ENCODE peak calls at places on chromosome 14, in eight cellular contexts. R is ovary, I is MM.1S, M is fibroblast of villous mesenchyme, B is fibroblast of pulmonary artery, W is tibial artery, N is WERI-Rb-1, U is breast epithelium. K is an unnamed sample.

GRCh38 chr14:25887251-25887908 is 710.5 kb downstream of the NOVA1 start:
- DNase-seq in U (no peak), M (peak), B (peak), W (no peak), R (no peak), I (no peak), N (no peak), K (peak)

GRCh38 chr14:99513946-99514551 is 32.8 kb downstream of the CCNK start:
- DNase-seq in B (no peak), M (no peak), U (no peak), N (no peak), W (no peak), I (no peak), R (no peak), K (no peak)

GRCh38 chr14:99191663-99192621 is 80.1 kb downstream of the BCL11B start:
- DNase-seq in R (peak), M (peak), I (peak), U (peak), W (peak), B (peak), N (no peak), K (peak)

GRCh38 chr14:58887931-58888330 is 250.2 kb downstream of the DACT1 start:
- DNase-seq in W (no peak), I (no peak), M (no peak), B (no peak), R (no peak), N (no peak), U (no peak), K (peak)

GRCh38 chr14:87732562-87732961 is 260.4 kb downstream of the GALC start:
- DNase-seq in I (no peak), W (no peak), N (no peak), B (no peak), U (no peak), R (no peak), M (no peak), K (no peak)

GRCh38 chr14:104494483-104494882 is 85.1 kb upstream of the C14orf180 start:
- DNase-seq in I (no peak), R (no peak), M (no peak), U (no peak), W (no peak), N (no peak), B (no peak), K (no peak)

GRCh38 chr14:92453691-92454090 is 59.9 kb upstream of the RIN3 start:
- DNase-seq in N (no peak), W (no peak), R (no peak), M (no peak), I (no peak), B (no peak), U (no peak), K (no peak)

GRCh38 chr14:95619785-95620417 is 66.3 kb upstream of the TCL1B start:
- DNase-seq in B (no peak), W (no peak), M (no peak), R (no peak), U (no peak), I (no peak), N (no peak), K (no peak)

GRCh38 chr14:81436296-81437138 is 36.4 kb upstream of the STON2 start:
- DNase-seq in R (peak), U (peak), B (peak), M (peak), W (peak), N (peak), I (peak), K (peak)

GRCh38 chr14:55448146-55448614 is 7.8 kb upstream of the TBPL2 start:
- DNase-seq in I (no peak), R (no peak), B (peak), W (no peak), N (peak), M (peak), U (no peak), K (peak)

GRCh38 chr14:65783576-65783975 is 371.0 kb downstream of the FUT8 start:
- DNase-seq in U (no peak), W (no peak), M (no peak), B (no peak), N (no peak), I (no peak), R (no peak), K (no peak)

GRCh38 chr14:86766469-86766868 is 1226.5 kb downstream of the GALC start:
- DNase-seq in M (peak), R (no peak), W (no peak), I (no peak), U (no peak), N (no peak), B (no peak), K (no peak)

GRCh38 chr14:45434221-45434620 is 181.2 kb upstream of the MIS18BP1 start:
- DNase-seq in M (no peak), I (no peak), R (no peak), W (no peak), B (no peak), N (no peak), U (no peak), K (no peak)

GRCh38 chr14:58746261-58746660 is 108.5 kb downstream of the DACT1 start:
- DNase-seq in N (no peak), B (peak), R (no peak), M (peak), W (no peak), U (no peak), I (no peak), K (peak)

GRCh38 chr14:90677484-90678045 is 138.7 kb downstream of the TTC7B start:
- DNase-seq in B (peak), W (no peak), N (no peak), M (peak), R (no peak), U (no peak), I (no peak), K (peak)

GRCh38 chr14:61505815-61506809 is 184.7 kb downstream of the PRKCH start:
- DNase-seq in R (no peak), W (no peak), B (peak), U (no peak), N (no peak), I (no peak), M (peak), K (peak)

GRCh38 chr14:75334191-75335051 is 55.8 kb downstream of the FOS start:
- DNase-seq in W (peak), N (no peak), I (peak), R (no peak), U (no peak), M (peak), B (no peak), K (peak)
- H3K4me3 ChIP-seq in W (no peak), N (no peak), I (peak), R (no peak), U (no peak), M (peak), B (no peak), K (no peak)

GRCh38 chr14:30330452-30330851 is 228.5 kb upstream of the G2E3 start:
- DNase-seq in I (no peak), W (no peak), M (peak), U (no peak), N (no peak), R (no peak), B (peak), K (peak)
- TF ChIP-seq CTCF in I (peak), W (no peak), M (peak), U (no peak), N (no peak), R (no peak), B (peak), K (peak)

DNA sequence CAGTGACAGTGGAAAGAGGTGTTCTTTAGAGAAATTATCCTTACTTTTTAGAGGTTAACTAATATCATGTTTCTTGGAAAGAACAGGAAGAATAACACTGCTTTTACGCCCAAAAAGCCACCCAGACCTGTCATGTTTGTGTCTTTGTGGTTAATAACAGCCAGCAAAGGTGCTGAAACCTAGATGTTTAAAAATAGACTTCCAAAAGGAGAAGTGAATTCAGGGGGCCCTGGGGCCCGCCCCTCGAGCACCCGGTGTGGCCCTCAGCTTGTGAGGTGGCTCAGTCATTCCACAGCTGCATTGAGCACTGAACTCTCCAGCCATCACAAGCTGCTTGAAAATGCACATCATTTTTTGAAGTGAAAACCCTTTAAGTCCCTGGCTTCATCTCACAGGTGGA is 20.8 kb upstream of the AMN start:
- DNase-seq in R (no peak), B (no peak), U (no peak), I (peak), M (no peak), N (no peak), W (no peak), K (no peak)
- H3K4me3 ChIP-seq in R (no peak), B (no peak), U (no peak), I (peak), M (no peak), N (no peak), W (no peak), K (no peak)

GRCh38 chr14:30906752-30907658 is 32.6 kb downstream of the COCH start:
- DNase-seq in I (no peak), R (no peak), U (no peak), W (no peak), B (peak), N (no peak), M (peak), K (peak)
- TF ChIP-seq CTCF in I (peak), R (no peak), U (no peak), W (no peak), B (peak), N (peak), M (peak), K (peak)

GRCh38 chr14:50001146-50001998 is 108.5 kb downstream of the ARF6 start:
- DNase-seq in R (no peak), U (peak), B (peak), I (peak), W (peak), M (no peak), N (peak), K (peak)

GRCh38 chr14:50001999-50002925 is 109.4 kb downstream of the ARF6 start:
- DNase-seq in N (no peak), M (no peak), W (peak), U (peak), I (peak), B (no peak), R (no peak), K (no peak)

GRCh38 chr14:49999826-50000214 is 106.9 kb downstream of the ARF6 start:
- DNase-seq in I (no peak), R (no peak), B (no peak), U (no peak), N (no peak), W (no peak), M (no peak), K (no peak)

GRCh38 chr14:49999216-49999761 is 106.4 kb downstream of the ARF6 start:
- DNase-seq in U (peak), B (peak), N (no peak), M (peak), W (peak), I (peak), R (no peak), K (peak)

DNA sequence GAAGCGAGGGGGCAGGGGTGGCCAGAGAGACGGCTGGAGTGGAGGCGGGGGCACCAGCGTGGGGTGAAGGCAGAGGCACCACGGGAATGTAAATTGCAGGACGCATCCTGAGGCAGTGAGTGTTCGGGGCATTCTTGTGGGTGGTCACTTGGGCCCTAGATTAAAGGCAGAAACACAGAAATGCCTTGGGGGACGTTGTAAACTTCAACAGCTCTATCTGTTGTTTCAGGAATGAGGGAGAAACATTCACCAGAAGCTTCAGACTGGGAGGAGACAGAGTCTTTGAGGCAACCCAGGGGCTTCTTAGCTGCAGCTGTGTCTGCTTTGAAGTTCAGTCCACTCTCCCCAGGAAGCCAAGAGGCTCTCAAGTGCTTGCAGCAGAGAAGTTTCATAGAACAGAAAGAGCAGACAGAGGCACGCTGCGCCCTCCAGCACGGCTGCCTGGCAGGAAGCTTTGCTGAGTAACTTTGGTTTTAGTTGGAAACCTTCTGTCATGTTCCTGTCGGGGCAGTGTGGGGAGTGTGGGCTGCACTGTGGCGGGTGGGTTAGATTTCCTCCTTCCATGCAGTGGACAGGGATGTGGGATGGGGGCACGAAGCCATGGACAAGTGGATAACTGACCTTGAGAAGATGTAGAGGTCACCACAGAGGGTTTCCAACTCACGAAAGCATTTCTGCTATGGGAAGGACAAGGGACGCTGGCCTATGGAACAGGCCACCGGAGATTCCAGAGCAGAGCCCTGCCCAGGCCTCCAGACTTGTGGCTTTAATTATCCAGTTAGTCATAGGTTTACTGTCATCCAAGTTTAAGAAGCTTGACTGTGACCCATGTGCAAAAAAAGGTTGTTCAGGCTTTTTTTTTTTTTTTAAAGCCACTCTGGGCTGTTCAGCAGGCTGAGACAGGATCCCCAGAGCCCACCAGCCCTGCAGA is 107.6 kb downstream of the ARF6 start:
- DNase-seq in M (peak), I (peak), W (peak), R (peak), U (peak), B (peak), N (peak), K (peak)
- H3K4me3 ChIP-seq in M (no peak), I (peak), W (peak), R (no peak), U (no peak), B (no peak), N (no peak), K (no peak)

GRCh38 chr14:24285351-24285750 is 14.0 kb upstream of the RABGGTA start:
- DNase-seq in M (no peak), W (no peak), N (no peak), U (no peak), R (no peak), B (no peak), I (no peak), K (no peak)
- TF ChIP-seq CTCF in M (no peak), W (no peak), N (no peak), U (no peak), R (no peak), B (no peak), I (no peak), K (no peak)

GRCh38 chr14:74762917-74763802 is at the start of gene YLPM1:
- DNase-seq in I (peak), M (peak), N (peak), R (peak), U (peak), B (peak), W (peak), K (peak)
- H3K4me3 ChIP-seq in I (peak), M (peak), N (peak), R (peak), U (peak), B (peak), W (peak), K (peak)

DNA sequence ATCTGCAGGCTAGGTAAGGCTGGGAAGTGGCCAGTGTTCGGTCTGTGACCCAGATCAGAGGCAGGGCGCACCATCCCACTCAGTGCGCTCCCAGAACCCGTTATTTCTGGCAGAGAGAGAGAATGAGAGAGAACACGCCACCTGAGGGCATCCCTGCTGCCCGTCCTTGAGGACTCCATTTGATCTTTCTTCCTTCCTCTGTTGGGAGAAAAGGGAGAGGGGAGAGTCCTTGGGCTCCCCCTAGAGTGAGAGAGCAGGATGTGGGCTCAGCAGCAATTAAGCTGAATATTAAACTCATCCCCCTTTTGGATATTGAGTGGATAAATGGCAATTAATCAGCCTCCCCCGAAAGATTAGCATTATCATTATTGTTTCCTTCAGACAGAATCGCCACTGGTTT is 70.6 kb downstream of the IFT43 start:
- DNase-seq in R (no peak), N (peak), M (peak), I (no peak), W (no peak), B (peak), U (no peak), K (peak)
- TF ChIP-seq CTCF in R (no peak), N (peak), M (peak), I (peak), W (no peak), B (peak), U (no peak), K (peak)

K was measured in cardiac fibroblast.